ENCODE peak calls at places on chromosomes 4 and X, in five cellular contexts. One of them, this sample, is unnamed.

GRCh38 chr4:80619070-80619674 is 283.6 kb downstream of the CFAP299 start:
- DNase-seq in activated CD4-positive, alpha-beta T cell treated with anti-CD3 and anti-CD28 coated beads for 24 hours: no peak
- DNase-seq in substantia nigra: no peak
- DNase-seq in iris pigment epithelial cell: peak; percentile 11
- DNase-seq in activated B cell treated with CpG ODN at 0.5 μM for 24 hours: no peak
- DNase-seq in this sample: no peak

GRCh38 chr4:173937871-173938270 is 345.6 kb downstream of the FBXO8 start:
- DNase-seq in iris pigment epithelial cell: no peak
- DNase-seq in activated B cell treated with CpG ODN at 0.5 μM for 24 hours: no peak
- DNase-seq in activated CD4-positive, alpha-beta T cell treated with anti-CD3 and anti-CD28 coated beads for 24 hours: no peak
- DNase-seq in substantia nigra: no peak
- DNase-seq in this sample: no peak

GRCh38 chr4:146029147-146029546 is 90.5 kb upstream of the ZNF827 start:
- DNase-seq in activated B cell treated with CpG ODN at 0.5 μM for 24 hours: no peak
- DNase-seq in substantia nigra: no peak
- DNase-seq in activated CD4-positive, alpha-beta T cell treated with anti-CD3 and anti-CD28 coated beads for 24 hours: no peak
- DNase-seq in iris pigment epithelial cell: peak; percentile 26
- DNase-seq in this sample: no peak

GRCh38 chr4:118954246-118954645 is 65.6 kb downstream of the SYNPO2 start:
- DNase-seq in activated B cell treated with CpG ODN at 0.5 μM for 24 hours: no peak
- DNase-seq in iris pigment epithelial cell: peak; percentile 27
- DNase-seq in substantia nigra: no peak
- DNase-seq in activated CD4-positive, alpha-beta T cell treated with anti-CD3 and anti-CD28 coated beads for 24 hours: no peak
- DNase-seq in this sample: no peak

GRCh38 chrX:17967888-17968287 is 106.8 kb upstream of the RAI2 start:
- DNase-seq in iris pigment epithelial cell: no peak
- DNase-seq in activated CD4-positive, alpha-beta T cell treated with anti-CD3 and anti-CD28 coated beads for 24 hours: no peak
- DNase-seq in substantia nigra: no peak
- DNase-seq in activated B cell treated with CpG ODN at 0.5 μM for 24 hours: no peak
- DNase-seq in this sample: no peak

GRCh38 chr4:172844556-172844955 is 324.1 kb upstream of the GALNT7 start:
- DNase-seq in activated B cell treated with CpG ODN at 0.5 μM for 24 hours: no peak
- DNase-seq in iris pigment epithelial cell: no peak
- DNase-seq in activated CD4-positive, alpha-beta T cell treated with anti-CD3 and anti-CD28 coated beads for 24 hours: no peak
- DNase-seq in substantia nigra: no peak
- DNase-seq in this sample: no peak

GRCh38 chr4:75490155-75490554 is 24.0 kb downstream of the RCHY1 start:
- DNase-seq in activated CD4-positive, alpha-beta T cell treated with anti-CD3 and anti-CD28 coated beads for 24 hours: no peak
- DNase-seq in substantia nigra: no peak
- DNase-seq in iris pigment epithelial cell: peak; percentile 45
- DNase-seq in activated B cell treated with CpG ODN at 0.5 μM for 24 hours: no peak
- DNase-seq in this sample: no peak

GRCh38 chr4:48112017-48112667 is 21.9 kb downstream of the TXK start:
- DNase-seq in activated B cell treated with CpG ODN at 0.5 μM for 24 hours: no peak
- DNase-seq in iris pigment epithelial cell: peak; percentile 18
- DNase-seq in activated CD4-positive, alpha-beta T cell treated with anti-CD3 and anti-CD28 coated beads for 24 hours: no peak
- DNase-seq in substantia nigra: no peak
- DNase-seq in this sample: no peak

GRCh38 chr4:61772116-61772515 is 572.0 kb downstream of the ADGRL3 start:
- DNase-seq in iris pigment epithelial cell: peak; percentile 2
- DNase-seq in substantia nigra: no peak
- DNase-seq in activated CD4-positive, alpha-beta T cell treated with anti-CD3 and anti-CD28 coated beads for 24 hours: no peak
- DNase-seq in activated B cell treated with CpG ODN at 0.5 μM for 24 hours: no peak
- DNase-seq in this sample: no peak

GRCh38 chrX:53686151-53686885 is at the start of gene HUWE1:
- DNase-seq in activated CD4-positive, alpha-beta T cell treated with anti-CD3 and anti-CD28 coated beads for 24 hours: peak; percentile 80
- DNase-seq in activated B cell treated with CpG ODN at 0.5 μM for 24 hours: peak; percentile 82
- DNase-seq in substantia nigra: peak; percentile 50
- DNase-seq in iris pigment epithelial cell: peak; percentile 60
- DNase-seq in this sample: no peak

GRCh38 chr4:118284169-118284568 is 68.6 kb downstream of the PRSS12 start:
- DNase-seq in substantia nigra: no peak
- DNase-seq in activated CD4-positive, alpha-beta T cell treated with anti-CD3 and anti-CD28 coated beads for 24 hours: no peak
- DNase-seq in iris pigment epithelial cell: no peak
- DNase-seq in activated B cell treated with CpG ODN at 0.5 μM for 24 hours: no peak
- DNase-seq in this sample: no peak

GRCh38 chr4:78057600-78058560 is 757 bp downstream of the FRAS1 start:
- DNase-seq in activated CD4-positive, alpha-beta T cell treated with anti-CD3 and anti-CD28 coated beads for 24 hours: no peak
- DNase-seq in iris pigment epithelial cell: peak; percentile 53
- DNase-seq in substantia nigra: peak; percentile 6
- DNase-seq in activated B cell treated with CpG ODN at 0.5 μM for 24 hours: peak; percentile 26
- DNase-seq in this sample: no peak

GRCh38 chr4:113328514-113328913 is 279.1 kb downstream of the ANK2 start:
- DNase-seq in iris pigment epithelial cell: peak; percentile 2
- DNase-seq in substantia nigra: no peak
- DNase-seq in activated B cell treated with CpG ODN at 0.5 μM for 24 hours: no peak
- DNase-seq in activated CD4-positive, alpha-beta T cell treated with anti-CD3 and anti-CD28 coated beads for 24 hours: no peak
- DNase-seq in this sample: no peak

GRCh38 chr4:187849556-187850245 is 145.9 kb upstream of the ZFP42 start:
- DNase-seq in iris pigment epithelial cell: no peak
- DNase-seq in substantia nigra: no peak
- DNase-seq in activated B cell treated with CpG ODN at 0.5 μM for 24 hours: no peak
- DNase-seq in activated CD4-positive, alpha-beta T cell treated with anti-CD3 and anti-CD28 coated beads for 24 hours: no peak
- DNase-seq in this sample: no peak

GRCh38 chr4:181870326-181870725 is 372.9 kb upstream of the TENM3 start:
- DNase-seq in activated CD4-positive, alpha-beta T cell treated with anti-CD3 and anti-CD28 coated beads for 24 hours: no peak
- DNase-seq in substantia nigra: no peak
- DNase-seq in iris pigment epithelial cell: peak; percentile 47
- DNase-seq in activated B cell treated with CpG ODN at 0.5 μM for 24 hours: no peak
- DNase-seq in this sample: no peak

GRCh38 chrX:48493890-48494364 is 14.9 kb upstream of the PORCN start:
- DNase-seq in activated B cell treated with CpG ODN at 0.5 μM for 24 hours: no peak
- DNase-seq in activated CD4-positive, alpha-beta T cell treated with anti-CD3 and anti-CD28 coated beads for 24 hours: no peak
- DNase-seq in substantia nigra: peak; percentile 8
- DNase-seq in iris pigment epithelial cell: peak; percentile 47
- DNase-seq in this sample: no peak

GRCh38 chr4:97911236-97911906 is 231.9 kb downstream of the STPG2 start:
- DNase-seq in iris pigment epithelial cell: no peak
- DNase-seq in activated B cell treated with CpG ODN at 0.5 μM for 24 hours: no peak
- DNase-seq in substantia nigra: no peak
- DNase-seq in activated CD4-positive, alpha-beta T cell treated with anti-CD3 and anti-CD28 coated beads for 24 hours: no peak
- DNase-seq in this sample: no peak

GRCh38 chr4:79576480-79576803 is 168.4 kb upstream of the GK2 start:
- DNase-seq in activated B cell treated with CpG ODN at 0.5 μM for 24 hours: no peak
- DNase-seq in activated CD4-positive, alpha-beta T cell treated with anti-CD3 and anti-CD28 coated beads for 24 hours: no peak
- DNase-seq in iris pigment epithelial cell: peak; percentile 33
- DNase-seq in substantia nigra: no peak
- DNase-seq in this sample: no peak

GRCh38 chr4:35105486-35105885 is 1138.8 kb downstream of the ARAP2 start:
- DNase-seq in substantia nigra: no peak
- DNase-seq in activated CD4-positive, alpha-beta T cell treated with anti-CD3 and anti-CD28 coated beads for 24 hours: no peak
- DNase-seq in iris pigment epithelial cell: no peak
- DNase-seq in activated B cell treated with CpG ODN at 0.5 μM for 24 hours: no peak
- DNase-seq in this sample: no peak

GRCh38 chr4:141455651-141456050 is 180.7 kb upstream of the IL15 start:
- DNase-seq in iris pigment epithelial cell: peak; percentile 64
- DNase-seq in activated CD4-positive, alpha-beta T cell treated with anti-CD3 and anti-CD28 coated beads for 24 hours: no peak
- DNase-seq in activated B cell treated with CpG ODN at 0.5 μM for 24 hours: no peak
- DNase-seq in substantia nigra: no peak
- DNase-seq in this sample: no peak

GRCh38 chr4:3679071-3679825 is 86.9 kb upstream of the ADRA2C start:
- DNase-seq in iris pigment epithelial cell: no peak
- DNase-seq in substantia nigra: no peak
- DNase-seq in activated B cell treated with CpG ODN at 0.5 μM for 24 hours: no peak
- DNase-seq in activated CD4-positive, alpha-beta T cell treated with anti-CD3 and anti-CD28 coated beads for 24 hours: no peak
- DNase-seq in this sample: no peak

GRCh38 chr4:165493359-165493758 is 114.6 kb downstream of the CPE start:
- DNase-seq in iris pigment epithelial cell: peak; percentile 61
- DNase-seq in activated B cell treated with CpG ODN at 0.5 μM for 24 hours: peak; percentile 29
- DNase-seq in substantia nigra: peak; percentile 32
- DNase-seq in activated CD4-positive, alpha-beta T cell treated with anti-CD3 and anti-CD28 coated beads for 24 hours: peak; percentile 58
- DNase-seq in this sample: peak; percentile 4

GRCh38 chrX:24464498-24464835 is 619 bp upstream of the PDK3 start:
- DNase-seq in substantia nigra: no peak
- DNase-seq in activated CD4-positive, alpha-beta T cell treated with anti-CD3 and anti-CD28 coated beads for 24 hours: no peak
- DNase-seq in iris pigment epithelial cell: no peak
- DNase-seq in activated B cell treated with CpG ODN at 0.5 μM for 24 hours: no peak
- DNase-seq in this sample: no peak

This sample was measured in GM18507.